ENCODE peak calls at places on chromosome X, in eight cellular contexts. Y is H54; T is fibroblast of lung; G is activated CD4-positive, alpha-beta T cell treated with anti-CD3 and anti-CD28 coated beads, Interleukin-2, amount 10 ng/mL, durations not matched to agents 7 days and 5 days; P is fibroblast of the aortic adventitia; L is NT2/D1; Q is cardiac muscle cell; S is GM12891. N is an unnamed sample.

GRCh38 chrX:153692003-153692402 is 4.3 kb downstream of the SLC6A8 start:
- DNase-seq in P (no peak), T (no peak), S (no peak), L (no peak), Y (no peak), Q (no peak), G (no peak), N (no peak)

GRCh38 chrX:9183481-9183880 is 149.6 kb upstream of the FAM9B start:
- DNase-seq in L (no peak), Y (no peak), S (no peak), G (no peak), Q (no peak), P (no peak), T (no peak), N (no peak)

GRCh38 chrX:115525486-115525885 is 35.5 kb upstream of the PLS3 start:
- DNase-seq in L (no peak), T (no peak), Y (no peak), Q (no peak), G (no peak), P (no peak), S (no peak), N (no peak)

GRCh38 chrX:30612250-30612655 is 34.7 kb upstream of the TASL start:
- DNase-seq in G (no peak), Q (no peak), S (no peak), Y (no peak), L (no peak), T (no peak), P (no peak), N (no peak)

GRCh38 chrX:19990225-19990518 is 689 bp downstream of the BCLAF3 start:
- DNase-seq in Q (no peak), P (no peak), G (peak), Y (peak), L (no peak), S (peak), T (no peak), N (no peak)

GRCh38 chrX:45894864-45895645 is 650.2 kb downstream of the ZNF674 start:
- DNase-seq in L (no peak), Y (no peak), T (no peak), Q (no peak), S (no peak), P (no peak), G (no peak), N (no peak)

GRCh38 chrX:48891402-48892288 is 5.9 kb downstream of the TIMM17B start:
- DNase-seq in S (peak), Y (peak), Q (peak), G (peak), T (peak), P (peak), L (peak), N (peak)

GRCh38 chrX:153946910-153947769 is 2.7 kb upstream of the RENBP start:
- DNase-seq in L (no peak), T (peak), P (peak), Q (peak), S (no peak), Y (peak), G (peak), N (peak)

GRCh38 chrX:21740329-21741274 is 17.3 kb downstream of the SMPX start:
- DNase-seq in G (no peak), S (no peak), Q (peak), P (no peak), L (no peak), Y (no peak), T (peak), N (no peak)

GRCh38 chrX:151901821-151902220 is 10.9 kb upstream of the MAGEA4 start:
- DNase-seq in Q (no peak), T (no peak), S (no peak), Y (no peak), L (no peak), G (no peak), P (peak), N (no peak)

GRCh38 chrX:108001218-108001814 is 19.1 kb upstream of the TEX13B start:
- DNase-seq in L (no peak), G (peak), S (no peak), P (peak), Q (peak), Y (peak), T (peak), N (peak)

GRCh38 chrX:13571136-13571535 is 1.7 kb downstream of the EGFL6 start:
- DNase-seq in L (no peak), Y (no peak), S (no peak), P (no peak), T (no peak), Q (no peak), G (no peak), N (no peak)

GRCh38 chrX:115642895-115643530 is 82.0 kb downstream of the PLS3 start:
- DNase-seq in S (no peak), G (peak), L (peak), P (peak), Y (no peak), T (peak), Q (peak), N (peak)

GRCh38 chrX:10685923-10686595 is 65.7 kb upstream of the MID1 start:
- DNase-seq in S (no peak), Y (no peak), T (no peak), Q (no peak), L (no peak), G (no peak), P (no peak), N (no peak)

GRCh38 chrX:123675154-123675553 is 57.7 kb downstream of the THOC2 start:
- DNase-seq in T (no peak), S (no peak), P (no peak), G (no peak), Y (no peak), Q (no peak), L (no peak), N (no peak)

GRCh38 chrX:15399901-15400500 is 15.8 kb upstream of the VEGFD start:
- DNase-seq in Q (no peak), Y (no peak), P (peak), G (no peak), S (no peak), L (no peak), T (no peak), N (no peak)

GRCh38 chrX:15146515-15146914 is 123.4 kb downstream of the ASB9 start:
- DNase-seq in G (no peak), S (no peak), L (peak), T (peak), P (peak), Q (peak), Y (no peak), N (peak)

GRCh38 chrX:31652651-31653050 is 580.8 kb upstream of the FTHL17 start:
- DNase-seq in T (no peak), L (no peak), G (no peak), Y (no peak), Q (no peak), P (no peak), S (no peak), N (no peak)

GRCh38 chrX:69113723-69114122 is 51.5 kb downstream of the PJA1 start:
- DNase-seq in Y (no peak), L (no peak), P (no peak), S (no peak), G (no peak), T (no peak), Q (no peak), N (peak)

GRCh38 chrX:116435597-116435996 is 809 bp upstream of the SLC6A14 start:
- DNase-seq in T (no peak), Q (no peak), P (no peak), G (no peak), L (no peak), S (no peak), Y (no peak), N (no peak)

GRCh38 chrX:107861056-107861455 is 35.4 kb downstream of the MID2 start:
- DNase-seq in P (no peak), T (no peak), Y (no peak), G (no peak), S (no peak), Q (no peak), L (no peak), N (no peak)

GRCh38 chrX:153857348-153857903 is 27.1 kb upstream of the PDZD4 start:
- DNase-seq in S (no peak), G (no peak), Q (no peak), T (no peak), P (no peak), Y (no peak), L (no peak), N (peak)

GRCh38 chrX:40050532-40050931 is 47.2 kb downstream of the BCOR start:
- DNase-seq in Q (no peak), P (no peak), G (no peak), Y (no peak), L (no peak), S (no peak), T (no peak), N (no peak)

GRCh38 chrX:40170830-40171512 is 73.2 kb upstream of the BCOR start:
- DNase-seq in T (no peak), Q (peak), G (no peak), Y (no peak), L (no peak), S (no peak), P (no peak), N (peak)